ENCODE peak calls at places on chromosomes 2 and 18, in six cellular contexts. T is WTC11, S is heart right ventricle, U is mesothelial cell of epicardium, D is endothelial cell, Q is AG04449. C is an unnamed sample.

GRCh38 chr2:16005389-16005788 is 65.0 kb downstream of the MYCN start:
- DNase-seq in T (no peak), S (no peak), U (no peak), D (no peak), Q (no peak), C (no peak)

GRCh38 chr18:42155024-42155423 is 200.0 kb downstream of the PIK3C3 start:
- DNase-seq in T (no peak), S (peak; percentile 53), U (no peak), D (no peak), Q (no peak), C (no peak)

GRCh38 chr2:191866195-191866594 is 19.3 kb upstream of the CAVIN2 start:
- DNase-seq in T (no peak), S (no peak), U (no peak), D (no peak), Q (no peak), C (no peak)

GRCh38 chr18:13548106-13548819 is 178.1 kb downstream of the FAM210A start:
- DNase-seq in T (no peak), S (no peak), U (no peak), D (no peak), Q (no peak), C (no peak)

GRCh38 chr18:58303363-58303762 is 259.3 kb downstream of the NEDD4L start:
- DNase-seq in T (no peak), S (no peak), U (no peak), D (no peak), Q (no peak), C (no peak)

GRCh38 chr2:181165199-181165868 is 184.9 kb downstream of the UBE2E3 start:
- DNase-seq in T (no peak), S (no peak), U (no peak), D (no peak), Q (no peak), C (no peak)

GRCh38 chr2:112776113-112776512 is 8.2 kb downstream of the IL1A start:
- DNase-seq in T (no peak), S (no peak), U (no peak), D (no peak), Q (no peak), C (no peak)

GRCh38 chr18:63480892-63481291 is 4.1 kb downstream of the SERPINB5 start:
- DNase-seq in T (no peak), S (no peak), U (no peak), D (no peak), Q (no peak), C (no peak)

GRCh38 chr2:112728384-112729175 is 7.8 kb downstream of the NT5DC4 start:
- DNase-seq in T (no peak), S (no peak), U (no peak), D (no peak), Q (no peak), C (no peak)

GRCh38 chr2:54999182-54999581 is 51.1 kb downstream of the RTN4 start:
- DNase-seq in T (no peak), S (no peak), U (no peak), D (no peak), Q (peak; percentile 57), C (no peak)

GRCh38 chr2:106709229-106709628 is 176.7 kb downstream of the ST6GAL2 start:
- DNase-seq in T (no peak), S (no peak), U (no peak), D (no peak), Q (no peak), C (no peak)

GRCh38 chr2:198628596-198628995 is 824.2 kb downstream of the PLCL1 start:
- DNase-seq in T (no peak), S (no peak), U (no peak), D (no peak), Q (no peak), C (no peak)

GRCh38 chr2:186543561-186544131 is 46.2 kb upstream of the ITGAV start:
- DNase-seq in T (no peak), S (no peak), U (no peak), D (no peak), Q (no peak), C (peak; percentile 68)

GRCh38 chr2:88857951-88858406 is 166.5 kb downstream of the RPIA start:
- DNase-seq in T (peak; percentile 19), S (peak; percentile 26), U (no peak), D (no peak), Q (no peak), C (peak; percentile 78)

GRCh38 chr2:213243189-213244044 is 40.8 kb upstream of the SPAG16 start:
- DNase-seq in T (no peak), S (no peak), U (no peak), D (no peak), Q (no peak), C (no peak)

GRCh38 chr2:199223791-199224190 is 233.9 kb downstream of the SATB2 start:
- DNase-seq in T (no peak), S (no peak), U (no peak), D (no peak), Q (no peak), C (no peak)

GRCh38 chr18:38747153-38747552 is 1181.6 kb upstream of the CELF4 start:
- DNase-seq in T (no peak), S (no peak), U (no peak), D (no peak), Q (no peak), C (no peak)

GRCh38 chr2:25586726-25587144 is 86.6 kb downstream of the DTNB start:
- DNase-seq in T (no peak), S (no peak), U (no peak), D (no peak), Q (no peak), C (no peak)

GRCh38 chr2:70977605-70978205 is 725 bp upstream of the ANKRD53 start:
- DNase-seq in T (no peak), S (no peak), U (no peak), D (no peak), Q (peak; percentile 21), C (peak; percentile 45)

GRCh38 chr2:16357188-16357587 is 308.4 kb downstream of the CYRIA start:
- DNase-seq in T (no peak), S (no peak), U (no peak), D (no peak), Q (no peak), C (no peak)

GRCh38 chr2:151111599-151112278 is 149.9 kb downstream of the RBM43 start:
- DNase-seq in T (no peak), S (no peak), U (no peak), D (no peak), Q (peak; percentile 26), C (peak; percentile 29)

GRCh38 chr2:30707304-30707903 is 99.8 kb downstream of the CAPN13 start:
- DNase-seq in T (no peak), S (no peak), U (no peak), D (no peak), Q (no peak), C (no peak)

GRCh38 chr2:189534854-189535253 is 45.7 kb downstream of the SLC40A1 start:
- DNase-seq in T (no peak), S (no peak), U (no peak), D (no peak), Q (peak; percentile 33), C (no peak)

GRCh38 chr2:127140543-127140942 is 33.6 kb upstream of the BIN1 start:
- DNase-seq in T (no peak), S (no peak), U (no peak), D (no peak), Q (no peak), C (no peak)

GRCh38 chr2:72011356-72011661 is 136.4 kb downstream of the CYP26B1 start:
- DNase-seq in T (no peak), S (no peak), U (no peak), D (no peak), Q (no peak), C (no peak)

GRCh38 chr2:192161670-192162290 is 33.0 kb downstream of the TMEFF2 start:
- DNase-seq in T (no peak), S (no peak), U (no peak), D (no peak), Q (no peak), C (no peak)

GRCh38 chr2:42339191-42339912 is 21.7 kb downstream of the COX7A2L start:
- DNase-seq in T (peak; percentile 45), S (no peak), U (no peak), D (peak; percentile 28), Q (no peak), C (no peak)

GRCh38 chr2:179428659-179429058 is 164.0 kb upstream of the SESTD1 start:
- DNase-seq in T (peak; percentile 16), S (no peak), U (no peak), D (no peak), Q (no peak), C (no peak)

GRCh38 chr2:44897406-44897805 is 44.1 kb upstream of the SIX3 start:
- DNase-seq in T (no peak), S (no peak), U (no peak), D (no peak), Q (no peak), C (no peak)
- TF ChIP-seq CTCF in T (no peak), S (no peak), U (no peak), D (no peak), Q (no peak), C (peak; percentile 56)

DNA sequence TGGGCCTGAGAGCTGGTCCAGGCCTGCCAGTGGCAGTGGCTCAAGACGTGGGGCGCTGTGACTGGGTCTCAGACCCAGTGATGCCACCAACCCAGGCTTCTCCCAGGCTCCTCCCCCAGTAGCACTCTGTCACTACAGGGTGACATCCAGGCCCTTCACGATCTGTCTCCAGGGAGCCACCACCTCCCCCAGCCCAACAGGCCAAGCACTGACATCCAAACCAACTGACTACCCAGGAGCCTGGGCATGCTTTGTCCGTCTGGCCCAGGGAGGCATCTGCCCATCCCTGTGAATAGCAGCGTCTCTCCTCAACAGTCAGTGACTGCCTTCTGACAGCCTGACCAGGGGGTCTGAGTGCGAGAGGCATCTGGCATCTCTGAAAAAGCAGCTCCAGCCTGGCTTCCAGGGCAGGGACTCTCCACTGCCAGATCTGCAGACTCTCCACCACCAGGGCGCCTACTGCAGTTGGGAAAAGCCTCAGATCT is 13.0 kb downstream of the TEX44 start:
- DNase-seq in T (no peak), S (peak; percentile 57), U (no peak), D (no peak), Q (no peak), C (no peak)
- TF ChIP-seq CTCF in T (no peak), S (no peak), U (no peak), D (no peak), Q (no peak), C (no peak)

GRCh38 chr2:129922571-129923264 is 56.7 kb upstream of the RAB6C start:
- DNase-seq in T (peak; percentile 41), S (no peak), U (no peak), D (no peak), Q (no peak), C (no peak)
- TF ChIP-seq CTCF in T (no peak), S (no peak), U (no peak), D (no peak), Q (no peak), C (no peak)

DNA sequence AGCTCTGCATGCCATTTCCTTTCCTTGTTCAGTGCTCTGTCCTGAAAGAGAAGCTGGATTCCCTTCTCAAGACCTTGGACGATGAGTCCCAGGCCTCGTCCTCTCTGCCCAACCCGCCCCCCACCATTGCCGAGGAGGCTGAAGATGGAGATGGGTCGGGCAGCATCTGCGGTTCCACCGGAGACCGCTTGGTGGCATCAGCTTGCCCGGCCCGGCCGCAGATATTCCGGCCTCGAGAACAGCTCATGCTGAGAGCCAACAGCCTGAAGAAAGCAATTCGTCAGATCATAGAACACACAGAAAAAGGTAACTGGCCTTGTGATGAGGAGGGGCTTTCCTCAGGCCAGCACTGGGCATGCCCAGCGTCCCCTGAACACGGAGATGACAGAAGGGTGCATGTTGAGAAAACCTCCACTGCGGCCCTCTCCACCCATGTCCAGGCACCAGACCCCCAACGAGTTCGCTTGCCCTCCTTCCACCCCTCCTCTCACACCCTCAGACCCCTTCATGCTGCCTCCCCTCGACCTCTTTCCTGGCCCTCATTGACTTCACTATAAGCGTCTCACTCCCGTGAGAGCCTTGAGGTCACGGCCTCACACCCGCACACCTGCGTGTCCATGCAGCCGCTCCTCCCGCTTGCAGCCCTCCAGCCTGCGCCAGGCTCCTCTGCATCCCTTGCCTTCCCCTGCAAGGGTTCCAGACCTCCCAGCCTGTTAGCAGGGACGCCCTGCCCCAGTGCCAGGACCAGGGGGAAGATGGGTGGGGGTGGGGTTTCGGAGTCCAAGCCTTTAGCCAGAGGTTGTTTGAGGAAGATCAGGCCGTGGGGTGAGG is 95.0 kb downstream of the DGKD start:
- DNase-seq in T (peak; percentile 81), S (no peak), U (no peak), D (peak; percentile 76), Q (no peak), C (no peak)
- TF ChIP-seq CTCF in T (peak; percentile 55), S (peak; percentile 30), U (peak; percentile 62), D (peak; percentile 77), Q (peak; percentile 84), C (peak; percentile 75)

C was measured in epithelial cell of proximal tubule.